ENCODE peak calls at places on chromosome 3, in six cellular contexts. G is tibial artery, V is heart left ventricle, S is transverse colon, C is mucosa of descending colon, Y is DND-41. D is an unnamed sample.

GRCh38 chr3:12560505-12561188 is 3.8 kb downstream of the MKRN2 start:
- DNase-seq in G (no peak), V (no peak), S (no peak), C (no peak), Y (no peak), D (no peak)

GRCh38 chr3:5426094-5426883 is 238.8 kb downstream of the EDEM1 start:
- DNase-seq in G (peak; percentile 82), V (peak; percentile 50), S (peak; percentile 85), C (peak; percentile 88), Y (peak; percentile 71), D (peak; percentile 90)

GRCh38 chr3:162138509-162138908 is 641.9 kb downstream of the OTOL1 start:
- DNase-seq in G (no peak), V (peak; percentile 31), S (no peak), C (no peak), Y (no peak), D (no peak)

GRCh38 chr3:185727873-185728272 is 97.0 kb downstream of the IGF2BP2 start:
- DNase-seq in G (no peak), V (no peak), S (no peak), C (no peak), Y (no peak), D (no peak)

GRCh38 chr3:73542127-73542526 is 82.6 kb downstream of the PDZRN3 start:
- DNase-seq in G (no peak), V (no peak), S (peak; percentile 50), C (no peak), Y (no peak), D (no peak)

GRCh38 chr3:128610671-128611070 is 39.9 kb downstream of the RPN1 start:
- DNase-seq in G (no peak), V (no peak), S (no peak), C (no peak), Y (no peak), D (no peak)

GRCh38 chr3:120795017-120795648 is 52.6 kb downstream of the GTF2E1 start:
- DNase-seq in G (peak; percentile 79), V (peak; percentile 64), S (peak; percentile 80), C (peak; percentile 72), Y (peak; percentile 74), D (peak; percentile 73)

GRCh38 chr3:78459751-78460150 is 1308.0 kb downstream of the ROBO1 start:
- DNase-seq in G (no peak), V (no peak), S (no peak), C (no peak), Y (no peak), D (no peak)

GRCh38 chr3:184156522-184156955 is 1.4 kb downstream of the DVL3 start:
- DNase-seq in G (no peak), V (peak; percentile 86), S (peak; percentile 46), C (peak; percentile 56), Y (peak; percentile 46), D (peak; percentile 91)

GRCh38 chr3:79140718-79141117 is 627.1 kb downstream of the ROBO1 start:
- DNase-seq in G (no peak), V (no peak), S (no peak), C (no peak), Y (no peak), D (no peak)

GRCh38 chr3:194058189-194058571 is 77.8 kb upstream of the HES1 start:
- DNase-seq in G (peak; percentile 44), V (peak; percentile 68), S (peak; percentile 62), C (peak; percentile 74), Y (no peak), D (peak; percentile 87)

GRCh38 chr3:156298938-156299337 is 178.6 kb downstream of the KCNAB1 start:
- DNase-seq in G (peak; percentile 79), V (peak; percentile 58), S (peak; percentile 45), C (no peak), Y (no peak), D (no peak)

GRCh38 chr3:50324351-50325144 is 2.0 kb upstream of the HYAL2 start:
- DNase-seq in G (peak; percentile 73), V (peak; percentile 70), S (peak; percentile 65), C (peak; percentile 78), Y (peak; percentile 71), D (no peak)

GRCh38 chr3:27758083-27758482 is 36.0 kb upstream of the EOMES start:
- DNase-seq in G (peak; percentile 54), V (no peak), S (no peak), C (no peak), Y (no peak), D (no peak)

GRCh38 chr3:124420392-124420791 is 309.9 kb upstream of the UMPS start:
- DNase-seq in G (no peak), V (no peak), S (no peak), C (no peak), Y (no peak), D (no peak)

GRCh38 chr3:195207056-195207455 is 63.9 kb downstream of the XXYLT1 start:
- DNase-seq in G (no peak), V (no peak), S (no peak), C (no peak), Y (no peak), D (no peak)

GRCh38 chr3:195208183-195208582 is 62.8 kb downstream of the XXYLT1 start:
- DNase-seq in G (no peak), V (no peak), S (peak; percentile 44), C (no peak), Y (no peak), D (no peak)

GRCh38 chr3:195207731-195208130 is 63.2 kb downstream of the XXYLT1 start:
- DNase-seq in G (no peak), V (no peak), S (no peak), C (no peak), Y (no peak), D (no peak)

GRCh38 chr3:195203631-195204030 is 67.3 kb downstream of the XXYLT1 start:
- DNase-seq in G (no peak), V (no peak), S (no peak), C (no peak), Y (no peak), D (no peak)

GRCh38 chr3:195204360-195205166 is 66.4 kb downstream of the XXYLT1 start:
- DNase-seq in G (no peak), V (peak; percentile 16), S (no peak), C (no peak), Y (no peak), D (no peak)
- TF ChIP-seq CTCF in G (no peak), V (no peak), S (no peak), C (no peak), Y (no peak), D (no peak)

DNA sequence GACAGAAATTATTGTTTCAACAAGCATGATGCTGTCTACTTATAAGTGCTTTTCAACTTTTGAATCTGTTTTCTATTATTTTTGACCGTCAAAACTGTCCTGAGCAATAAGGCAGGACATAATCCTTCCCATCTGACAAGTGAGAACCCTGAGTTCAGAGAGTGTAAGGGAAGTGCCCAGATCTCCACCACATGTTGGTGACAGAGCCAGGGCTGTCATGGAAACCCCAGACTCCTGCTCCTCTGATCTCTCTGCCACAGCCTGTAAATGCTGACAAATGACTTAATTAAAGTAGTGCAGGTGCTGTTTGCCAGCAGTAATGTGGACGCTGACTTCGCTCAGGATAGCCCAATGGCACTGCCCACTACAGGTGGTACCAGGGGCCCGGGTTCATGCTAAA is 40.3 kb downstream of the SPSB4 start:
- DNase-seq in G (no peak), V (no peak), S (no peak), C (no peak), Y (no peak), D (no peak)
- H3K4me1 ChIP-seq in G (no peaks in the 10 kb centered on the region), V (peaks cover 3% of the 10 kb centered on the region), S (peaks cover 5% of the 10 kb centered on the region), C (no peaks in the 10 kb centered on the region), Y (no peaks in the 10 kb centered on the region), D (peaks cover 3% of the 10 kb centered on the region)

GRCh38 chr3:100635273-100635701 is 25.9 kb downstream of the ADGRG7 start:
- DNase-seq in G (no peak), V (no peak), S (peak; percentile 42), C (no peak), Y (no peak), D (peak; percentile 22)
- H3K4me3 ChIP-seq in G (no peak overlapping the region), V (no peak overlapping the region), S (no peak overlapping the region), C (no peak overlapping the region), Y (no peak overlapping the region), D (no peak overlapping the region)

DNA sequence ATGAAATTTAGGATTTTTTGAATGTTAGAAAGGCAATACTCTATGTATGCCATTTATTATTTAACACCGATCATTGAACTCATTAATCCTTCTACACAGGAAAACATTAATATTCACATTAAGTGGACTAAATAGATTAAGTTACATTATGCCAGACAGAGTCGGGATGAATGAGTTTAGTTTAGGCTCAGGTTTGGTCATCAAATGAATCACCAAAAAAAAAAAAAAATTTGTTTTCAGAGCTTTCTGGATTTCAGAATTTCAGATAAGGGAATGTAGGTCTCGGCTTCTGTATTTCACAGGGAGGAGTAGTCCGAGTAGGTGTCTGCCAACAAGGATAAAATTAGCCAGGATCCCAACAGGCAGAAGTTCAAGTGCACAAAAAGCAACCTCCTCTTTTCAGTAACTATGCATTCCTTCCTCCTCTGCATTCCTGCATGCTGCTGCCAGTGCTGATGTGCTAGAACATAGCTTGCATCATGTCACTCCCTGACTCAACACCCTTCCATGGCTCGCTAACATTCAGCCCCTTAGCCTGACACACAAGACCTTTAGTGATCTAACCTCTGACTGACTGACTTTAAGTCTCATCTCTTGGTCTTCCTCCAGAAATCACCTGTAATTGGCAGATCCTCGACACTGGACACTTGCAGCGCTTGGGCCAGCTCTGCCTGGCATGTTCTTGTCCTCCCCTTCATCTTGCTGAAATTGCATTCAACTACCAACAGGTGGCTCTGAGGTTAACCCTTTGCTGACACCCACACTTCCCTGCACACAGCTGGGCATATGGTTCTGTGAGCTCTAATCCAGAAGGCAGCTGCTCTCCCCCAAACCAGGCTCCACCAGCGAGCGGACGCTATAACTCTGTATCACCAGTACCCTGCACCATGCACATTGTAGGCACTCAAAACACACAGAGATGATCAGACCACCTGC is 145.4 kb upstream of the PROK2 start:
- DNase-seq in G (no peak), V (no peak), S (no peak), C (no peak), Y (peak; percentile 27), D (no peak)
- TF ChIP-seq CTCF in G (no peak), V (no peak), S (no peak), C (no peak), Y (peak; percentile 63), D (no peak)

GRCh38 chr3:69099576-69099975 is 14.8 kb downstream of the ARL6IP5 start:
- DNase-seq in G (no peak), V (no peak), S (no peak), C (no peak), Y (no peak), D (no peak)

GRCh38 chr3:69094467-69095205 is 9.9 kb downstream of the ARL6IP5 start:
- DNase-seq in G (no peak), V (no peak), S (no peak), C (no peak), Y (no peak), D (no peak)

GRCh38 chr3:69095636-69096035 is 10.9 kb downstream of the ARL6IP5 start:
- DNase-seq in G (no peak), V (no peak), S (no peak), C (no peak), Y (no peak), D (no peak)

GRCh38 chr3:69097407-69098086 is 12.8 kb downstream of the ARL6IP5 start:
- DNase-seq in G (no peak), V (no peak), S (no peak), C (no peak), Y (no peak), D (no peak)

GRCh38 chr3:69096299-69096698 is 11.6 kb downstream of the ARL6IP5 start:
- DNase-seq in G (no peak), V (no peak), S (no peak), C (no peak), Y (no peak), D (no peak)
- H3K4me1 ChIP-seq in G (no peaks in the 10 kb centered on the region), V (peaks cover 4% of the 10 kb centered on the region), S (peaks cover 24% of the 10 kb centered on the region), C (peaks cover 10% of the 10 kb centered on the region), Y (peaks cover 29% of the 10 kb centered on the region), D (peaks cover 23% of the 10 kb centered on the region)

D was measured in kidney.